ENCODE peak calls at places on chromosomes 2 and 18, in four cellular contexts. I is colonic mucosa, R is lower leg skin, P is retinal pigment epithelial cell. N is an unnamed sample.

GRCh38 chr2:47897191-47897955 is 8.9 kb downstream of the FBXO11 start:
- DNase-seq in P (no peak), R (no peak), I (no peak), N (no peak)

GRCh38 chr2:153474407-153474806 is 4.2 kb downstream of the RPRM start:
- DNase-seq in P (peak; percentile 77), R (no peak), I (no peak), N (no peak)

GRCh38 chr2:233793465-233794127 is 15.5 kb downstream of the MROH2A start:
- DNase-seq in P (no peak), I (no peak), R (no peak), N (no peak)

GRCh38 chr2:12948963-12949353 is 232.2 kb downstream of the TRIB2 start:
- DNase-seq in R (no peak), I (no peak), P (no peak), N (no peak)

GRCh38 chr2:1974391-1974790 is 230.1 kb upstream of the PXDN start:
- DNase-seq in P (no peak), I (no peak), R (peak; percentile 48), N (peak; percentile 37)

GRCh38 chr2:161988589-161988988 is 85.4 kb downstream of the DPP4 start:
- DNase-seq in P (no peak), R (no peak), I (no peak), N (no peak)

GRCh38 chr2:208112969-208113368 is 11.4 kb downstream of the CRYGD start:
- DNase-seq in I (no peak), R (no peak), P (no peak), N (no peak)

GRCh38 chr2:151790689-151791088 is 37.5 kb downstream of the ARL5A start:
- DNase-seq in I (no peak), P (no peak), R (no peak), N (no peak)

GRCh38 chr2:44273596-44273995 is 1.7 kb upstream of the SLC3A1 start:
- DNase-seq in I (no peak), P (no peak), R (no peak), N (peak; percentile 27)

GRCh38 chr18:77131652-77132368 is 773 bp downstream of the MBP start:
- DNase-seq in P (no peak), R (peak; percentile 94), I (peak; percentile 84), N (no peak)

GRCh38 chr2:149767516-149767974 is 180.0 kb upstream of the MMADHC start:
- DNase-seq in P (no peak), I (no peak), R (no peak), N (peak; percentile 74)

GRCh38 chr18:52764271-52764670 is 424.3 kb downstream of the DCC start:
- DNase-seq in P (no peak), I (no peak), R (no peak), N (no peak)

GRCh38 chr18:57466307-57466706 is 31.1 kb downstream of the ONECUT2 start:
- DNase-seq in I (no peak), P (no peak), R (no peak), N (peak; percentile 32)

GRCh38 chr2:63862802-63863201 is 21.1 kb downstream of the UGP2 start:
- DNase-seq in I (no peak), P (no peak), R (no peak), N (no peak)

GRCh38 chr18:12772111-12772510 is 69.3 kb downstream of the PSMG2 start:
- DNase-seq in P (no peak), I (no peak), R (peak; percentile 34), N (no peak)

GRCh38 chr2:204486855-204487254 is 58.4 kb upstream of the PARD3B start:
- DNase-seq in I (no peak), R (no peak), P (no peak), N (peak; percentile 61)

GRCh38 chr2:66134113-66134730 is 300.7 kb upstream of the MEIS1 start:
- DNase-seq in I (no peak), R (no peak), P (no peak), N (no peak)

GRCh38 chr2:231270221-231271114 is 72.0 kb downstream of the ARMC9 start:
- DNase-seq in I (no peak), P (peak; percentile 39), R (no peak), N (peak; percentile 12)

GRCh38 chr2:159475793-159476192 is 140.6 kb downstream of the BAZ2B start:
- DNase-seq in P (no peak), I (no peak), R (no peak), N (no peak)

GRCh38 chr2:56448999-56449431 is 265.2 kb downstream of the CCDC85A start:
- DNase-seq in R (no peak), P (no peak), I (peak; percentile 80), N (peak; percentile 74)

GRCh38 chr2:125593036-125593435 is 1062.9 kb upstream of the GYPC start:
- DNase-seq in I (no peak), R (no peak), P (no peak), N (no peak)

GRCh38 chr2:72008608-72009007 is 139.1 kb downstream of the CYP26B1 start:
- DNase-seq in P (no peak), I (peak; percentile 9), R (peak; percentile 78), N (no peak)

GRCh38 chr2:174442546-174443510 is 44.0 kb downstream of the GPR155 start:
- DNase-seq in P (peak; percentile 24), R (no peak), I (no peak), N (peak; percentile 87)

GRCh38 chr2:18559941-18560796 is at the start of gene RDH14:
- DNase-seq in I (peak; percentile 96), R (peak; percentile 99), P (peak; percentile 78), N (peak; percentile 91)

GRCh38 chr2:43041167-43041566 is 185.2 kb downstream of the ZFP36L2 start:
- DNase-seq in P (no peak), R (peak; percentile 83), I (no peak), N (no peak)

DNA sequence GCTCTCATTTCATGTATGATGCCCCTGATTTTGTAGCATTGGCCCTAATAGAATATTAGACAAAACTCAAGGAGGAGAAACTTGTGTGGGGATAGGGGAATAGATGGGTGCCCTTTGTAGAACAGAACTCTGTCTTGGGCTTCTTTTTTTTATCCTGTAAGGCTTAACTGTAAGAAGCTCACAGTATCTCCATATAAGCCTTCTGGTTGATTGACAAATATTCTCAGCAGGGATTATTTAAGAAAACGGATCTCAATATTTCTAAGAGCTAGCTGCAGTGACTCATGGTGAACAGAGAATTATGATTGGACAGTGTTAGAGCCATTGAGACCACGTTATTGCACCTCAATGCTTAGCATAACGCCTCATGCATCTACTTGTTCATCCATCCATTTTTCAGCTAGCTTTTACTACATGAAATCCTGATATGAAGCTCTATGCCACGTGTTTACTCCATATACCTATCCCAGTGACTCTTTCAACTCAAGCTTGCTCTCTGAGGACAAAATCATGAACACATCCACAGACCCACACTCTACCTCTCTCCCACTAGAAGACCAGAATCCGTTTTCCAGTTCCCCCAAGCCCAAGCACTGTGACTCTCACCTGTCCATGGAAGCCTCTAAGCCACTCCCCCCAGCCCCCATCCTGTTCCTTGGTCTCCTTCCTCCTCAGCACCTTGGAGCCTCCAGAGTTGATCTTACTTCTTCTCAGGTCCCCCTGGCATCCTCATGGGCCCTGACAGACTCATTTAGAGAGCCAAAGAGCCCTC is 99.2 kb downstream of the BCL2L11 start:
- DNase-seq in R (no peak), P (no peak), I (no peak), N (no peak)
- H3K4me3 ChIP-seq in R (no peak overlapping the region), P (no peak overlapping the region), I (no peak overlapping the region), N (no peak overlapping the region)

GRCh38 chr2:176392125-176392704 is 123.0 kb downstream of the MTX2 start:
- DNase-seq in P (no peak), I (no peak), R (no peak), N (peak; percentile 20)
- TF ChIP-seq CTCF in P (no peak), I (no peak), R (no peak), N (no peak)

GRCh38 chr2:3254438-3254941 is 123.1 kb downstream of the EIPR1 start:
- DNase-seq in R (no peak), P (no peak), I (no peak), N (no peak)
- H3K4me3 ChIP-seq in R (no peak overlapping the region), P (no peak overlapping the region), I (no peak overlapping the region), N (no peak overlapping the region)

GRCh38 chr18:10131036-10131774 is 217.4 kb downstream of the VAPA start:
- DNase-seq in P (no peak), I (no peak), R (no peak), N (no peak)
- TF ChIP-seq CTCF in P (no peak), I (no peak), R (no peak), N (no peak)

GRCh38 chr2:237488295-237488694 is 1.2 kb downstream of the MLPH start:
- DNase-seq in P (no peak), I (no peak), R (no peak), N (no peak)
- H3K4me3 ChIP-seq in P (no peak overlapping the region), I (no peak overlapping the region), R (no peak overlapping the region), N (no peak overlapping the region)

DNA sequence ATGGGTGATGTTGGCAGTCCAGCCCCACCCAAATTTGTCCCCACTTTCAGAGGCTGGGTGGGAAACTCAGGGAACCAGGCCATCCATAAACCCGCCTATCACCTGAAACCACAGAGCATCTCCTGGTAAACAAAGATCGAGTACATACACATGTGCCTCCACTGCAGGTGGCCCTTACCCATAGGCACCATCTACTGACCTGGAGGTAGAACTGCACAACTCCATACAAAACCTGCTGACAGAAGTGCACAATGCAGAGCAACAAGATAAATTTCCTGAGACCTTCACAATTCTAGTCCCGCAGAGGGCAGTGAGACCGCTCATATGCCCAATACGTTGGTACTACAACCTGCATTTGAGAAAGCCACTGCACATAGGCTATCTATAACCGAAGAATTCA is 856.3 kb downstream of the SUCLG1 start:
- DNase-seq in R (no peak), P (no peak), I (no peak), N (no peak)
- TF ChIP-seq CTCF in R (no peak), P (no peak), I (no peak), N (no peak)

GRCh38 chr2:45845058-45845457 is 193.6 kb downstream of the PRKCE start:
- DNase-seq in I (no peak), P (no peak), R (no peak), N (no peak)
- H3K4me3 ChIP-seq in I (no peak overlapping the region), P (no peak overlapping the region), R (no peak overlapping the region), N (no peak overlapping the region)

GRCh38 chr2:60534034-60534393 is 19.4 kb downstream of the BCL11A start:
- DNase-seq in R (no peak), P (no peak), I (no peak), N (no peak)
- TF ChIP-seq CTCF in R (no peak), P (no peak), I (no peak), N (peak; percentile 8)

GRCh38 chr2:144938308-144938709 is 418.4 kb upstream of the ZEB2 start:
- DNase-seq in R (no peak), I (no peak), P (peak; percentile 46), N (peak; percentile 74)
- H3K4me3 ChIP-seq in R (no peak overlapping the region), I (no peak overlapping the region), P (no peak overlapping the region), N (no peak overlapping the region)